ENCODE peak calls at places on chromosomes 6 and 20, in five cellular contexts. One of them, this sample, is unnamed.
A peak's percentile ranks its signal among the peaks of the same experiment; 100 is the strongest.

GRCh38 chr6:44219053-44219814 is 2.5 kb downstream of the MYMX start:
- DNase-seq in BJ: no peak
- DNase-seq in heart left ventricle: peak; percentile 94
- DNase-seq in Right ventricle myocardium superior: peak; percentile 92
- DNase-seq in NCI-H226: peak; percentile 54
- DNase-seq in this sample: no peak

GRCh38 chr6:13407709-13408695 is 79.4 kb downstream of the GFOD1 start:
- DNase-seq in Right ventricle myocardium superior: peak; percentile 61
- DNase-seq in BJ: no peak
- DNase-seq in NCI-H226: peak; percentile 100
- DNase-seq in heart left ventricle: no peak
- DNase-seq in this sample: peak; percentile 67

GRCh38 chr20:23270427-23270911 is 80.1 kb upstream of the NXT1 start:
- DNase-seq in NCI-H226: no peak
- DNase-seq in heart left ventricle: no peak
- DNase-seq in BJ: no peak
- DNase-seq in Right ventricle myocardium superior: no peak
- DNase-seq in this sample: no peak

GRCh38 chr6:105226598-105227291 is 46.9 kb upstream of the POPDC3 start:
- DNase-seq in heart left ventricle: peak; percentile 55
- DNase-seq in BJ: no peak
- DNase-seq in NCI-H226: no peak
- DNase-seq in Right ventricle myocardium superior: no peak
- DNase-seq in this sample: no peak

GRCh38 chr6:95905132-95905531 is 110.6 kb upstream of the FUT9 start:
- DNase-seq in heart left ventricle: no peak
- DNase-seq in BJ: no peak
- DNase-seq in Right ventricle myocardium superior: no peak
- DNase-seq in NCI-H226: no peak
- DNase-seq in this sample: no peak

GRCh38 chr6:135535989-135536414 is 38.5 kb upstream of the AHI1 start:
- DNase-seq in BJ: peak; percentile 51
- DNase-seq in NCI-H226: peak; percentile 93
- DNase-seq in heart left ventricle: no peak
- DNase-seq in Right ventricle myocardium superior: no peak
- DNase-seq in this sample: peak; percentile 77

GRCh38 chr20:51400051-51400926 is 142.2 kb downstream of the NFATC2 start:
- DNase-seq in NCI-H226: no peak
- DNase-seq in Right ventricle myocardium superior: no peak
- DNase-seq in BJ: no peak
- DNase-seq in heart left ventricle: no peak
- DNase-seq in this sample: no peak

GRCh38 chr20:5100684-5101347 is 18.9 kb downstream of the PCNA start:
- DNase-seq in NCI-H226: peak; percentile 9
- DNase-seq in BJ: no peak
- DNase-seq in Right ventricle myocardium superior: peak; percentile 84
- DNase-seq in heart left ventricle: peak; percentile 73
- DNase-seq in this sample: no peak

GRCh38 chr20:4153251-4153650 is 137.9 kb upstream of the RNF24 start:
- DNase-seq in Right ventricle myocardium superior: no peak
- DNase-seq in NCI-H226: no peak
- DNase-seq in heart left ventricle: no peak
- DNase-seq in BJ: no peak
- DNase-seq in this sample: no peak

GRCh38 chr20:53748821-53749402 is 155.3 kb upstream of the ZNF217 start:
- DNase-seq in heart left ventricle: no peak
- DNase-seq in NCI-H226: peak; percentile 55
- DNase-seq in Right ventricle myocardium superior: no peak
- DNase-seq in BJ: no peak
- DNase-seq in this sample: no peak

GRCh38 chr6:12947191-12947795 is 230.7 kb downstream of the PHACTR1 start:
- DNase-seq in heart left ventricle: no peak
- DNase-seq in NCI-H226: no peak
- DNase-seq in BJ: peak; percentile 44
- DNase-seq in Right ventricle myocardium superior: no peak
- DNase-seq in this sample: no peak

GRCh38 chr20:32505723-32506473 is 79.2 kb downstream of the NOL4L start:
- DNase-seq in BJ: no peak
- DNase-seq in heart left ventricle: no peak
- DNase-seq in NCI-H226: no peak
- DNase-seq in Right ventricle myocardium superior: peak; percentile 31
- DNase-seq in this sample: no peak

This sample was measured in AG09319.